ENCODE peak calls at places on chromosomes 6 and 20, in nine cellular contexts. One of them, this sample, is unnamed. For H3K4me1 and H3K9me3, the result is how much of the 10 kb centered on the place peaks cover.

GRCh38 chr20:45368221-45368980 is 5.4 kb downstream of the SYS1 start:
- DNase-seq in prostate gland: no peak
- DNase-seq in endodermal cell: no peak
- DNase-seq in transverse colon: peak
- DNase-seq in astrocyte: no peak
- DNase-seq in heart right ventricle: no peak
- DNase-seq in CD4-positive, CD25-positive, alpha-beta regulatory T cell: peak
- DNase-seq in psoas muscle: no peak
- DNase-seq in tibial nerve: no peak
- DNase-seq in this sample: peak

GRCh38 chr20:62136283-62137091 is 6.7 kb downstream of the PSMA7 start:
- DNase-seq in tibial nerve: peak
- DNase-seq in prostate gland: peak
- DNase-seq in astrocyte: peak
- DNase-seq in transverse colon: peak
- DNase-seq in endodermal cell: peak
- DNase-seq in heart right ventricle: peak
- DNase-seq in psoas muscle: peak
- DNase-seq in CD4-positive, CD25-positive, alpha-beta regulatory T cell: peak
- DNase-seq in this sample: peak

GRCh38 chr6:157650261-157650640 is 172.8 kb upstream of the SNX9 start:
- DNase-seq in endodermal cell: no peak
- DNase-seq in CD4-positive, CD25-positive, alpha-beta regulatory T cell: no peak
- DNase-seq in transverse colon: no peak
- DNase-seq in astrocyte: no peak
- DNase-seq in psoas muscle: peak
- DNase-seq in tibial nerve: no peak
- DNase-seq in heart right ventricle: peak
- DNase-seq in prostate gland: no peak
- DNase-seq in this sample: no peak

GRCh38 chr20:40958598-40958997 is 70.0 kb upstream of the TOP1 start:
- DNase-seq in astrocyte: no peak
- DNase-seq in heart right ventricle: no peak
- DNase-seq in CD4-positive, CD25-positive, alpha-beta regulatory T cell: no peak
- DNase-seq in prostate gland: no peak
- DNase-seq in tibial nerve: no peak
- DNase-seq in transverse colon: no peak
- DNase-seq in psoas muscle: no peak
- DNase-seq in endodermal cell: no peak
- DNase-seq in this sample: no peak

GRCh38 chr6:142950291-142950690 is 5.3 kb upstream of the HIVEP2 start:
- DNase-seq in heart right ventricle: no peak
- DNase-seq in CD4-positive, CD25-positive, alpha-beta regulatory T cell: no peak
- DNase-seq in prostate gland: no peak
- DNase-seq in transverse colon: no peak
- DNase-seq in psoas muscle: no peak
- DNase-seq in tibial nerve: no peak
- DNase-seq in endodermal cell: peak
- DNase-seq in astrocyte: no peak
- DNase-seq in this sample: no peak

GRCh38 chr6:129894904-129895303 is 33.8 kb upstream of the TMEM244 start:
- DNase-seq in heart right ventricle: no peak
- DNase-seq in psoas muscle: no peak
- DNase-seq in endodermal cell: no peak
- DNase-seq in CD4-positive, CD25-positive, alpha-beta regulatory T cell: no peak
- DNase-seq in prostate gland: no peak
- DNase-seq in transverse colon: no peak
- DNase-seq in astrocyte: no peak
- DNase-seq in tibial nerve: no peak
- DNase-seq in this sample: no peak

GRCh38 chr20:46366826-46367225 is 39.6 kb downstream of the ELMO2 start:
- DNase-seq in endodermal cell: no peak
- DNase-seq in astrocyte: no peak
- DNase-seq in prostate gland: no peak
- DNase-seq in psoas muscle: no peak
- DNase-seq in heart right ventricle: no peak
- DNase-seq in tibial nerve: no peak
- DNase-seq in CD4-positive, CD25-positive, alpha-beta regulatory T cell: no peak
- DNase-seq in transverse colon: no peak
- DNase-seq in this sample: no peak

GRCh38 chr6:136471372-136471771 is 78.8 kb downstream of the MAP7 start:
- DNase-seq in heart right ventricle: no peak
- DNase-seq in transverse colon: no peak
- DNase-seq in astrocyte: no peak
- DNase-seq in prostate gland: no peak
- DNase-seq in psoas muscle: no peak
- DNase-seq in endodermal cell: no peak
- DNase-seq in tibial nerve: no peak
- DNase-seq in CD4-positive, CD25-positive, alpha-beta regulatory T cell: no peak
- DNase-seq in this sample: no peak

GRCh38 chr20:54681869-54682268 is 206.5 kb downstream of the DOK5 start:
- DNase-seq in astrocyte: no peak
- DNase-seq in tibial nerve: no peak
- DNase-seq in CD4-positive, CD25-positive, alpha-beta regulatory T cell: no peak
- DNase-seq in transverse colon: no peak
- DNase-seq in endodermal cell: no peak
- DNase-seq in heart right ventricle: no peak
- DNase-seq in prostate gland: no peak
- DNase-seq in psoas muscle: no peak
- DNase-seq in this sample: no peak

GRCh38 chr20:54680439-54680838 is 205.0 kb downstream of the DOK5 start:
- DNase-seq in psoas muscle: no peak
- DNase-seq in tibial nerve: no peak
- DNase-seq in prostate gland: no peak
- DNase-seq in transverse colon: no peak
- DNase-seq in endodermal cell: no peak
- DNase-seq in astrocyte: no peak
- DNase-seq in CD4-positive, CD25-positive, alpha-beta regulatory T cell: no peak
- DNase-seq in heart right ventricle: no peak
- DNase-seq in this sample: no peak

GRCh38 chr20:54680872-54681297 is 205.5 kb downstream of the DOK5 start:
- DNase-seq in CD4-positive, CD25-positive, alpha-beta regulatory T cell: no peak
- DNase-seq in transverse colon: peak
- DNase-seq in astrocyte: peak
- DNase-seq in heart right ventricle: no peak
- DNase-seq in tibial nerve: peak
- DNase-seq in prostate gland: no peak
- DNase-seq in endodermal cell: peak
- DNase-seq in psoas muscle: no peak
- DNase-seq in this sample: no peak
- H3K4me1 ChIP-seq in CD4-positive, CD25-positive, alpha-beta regulatory T cell: under half
- H3K4me1 ChIP-seq in transverse colon: under half
- H3K4me1 ChIP-seq in astrocyte: under half
- H3K4me1 ChIP-seq in heart right ventricle: under half
- H3K4me1 ChIP-seq in tibial nerve: under half
- H3K4me1 ChIP-seq in prostate gland: under half
- H3K4me1 ChIP-seq in endodermal cell: under half
- H3K4me1 ChIP-seq in psoas muscle: under half
- H3K4me1 ChIP-seq in this sample: under half

GRCh38 chr20:1752045-1752444 is 94.5 kb upstream of the SIRPG start:
- DNase-seq in psoas muscle: no peak
- DNase-seq in astrocyte: no peak
- DNase-seq in heart right ventricle: no peak
- DNase-seq in CD4-positive, CD25-positive, alpha-beta regulatory T cell: no peak
- DNase-seq in transverse colon: no peak
- DNase-seq in prostate gland: no peak
- DNase-seq in endodermal cell: no peak
- DNase-seq in tibial nerve: no peak
- DNase-seq in this sample: no peak

GRCh38 chr20:1754306-1754705 is 96.7 kb upstream of the SIRPG start:
- DNase-seq in prostate gland: no peak
- DNase-seq in CD4-positive, CD25-positive, alpha-beta regulatory T cell: no peak
- DNase-seq in astrocyte: no peak
- DNase-seq in psoas muscle: no peak
- DNase-seq in endodermal cell: no peak
- DNase-seq in transverse colon: no peak
- DNase-seq in tibial nerve: no peak
- DNase-seq in heart right ventricle: no peak
- DNase-seq in this sample: no peak

GRCh38 chr20:1754749-1755148 is 97.2 kb upstream of the SIRPG start:
- DNase-seq in transverse colon: no peak
- DNase-seq in prostate gland: no peak
- DNase-seq in CD4-positive, CD25-positive, alpha-beta regulatory T cell: no peak
- DNase-seq in endodermal cell: no peak
- DNase-seq in astrocyte: no peak
- DNase-seq in psoas muscle: no peak
- DNase-seq in heart right ventricle: no peak
- DNase-seq in tibial nerve: no peak
- DNase-seq in this sample: no peak

DNA sequence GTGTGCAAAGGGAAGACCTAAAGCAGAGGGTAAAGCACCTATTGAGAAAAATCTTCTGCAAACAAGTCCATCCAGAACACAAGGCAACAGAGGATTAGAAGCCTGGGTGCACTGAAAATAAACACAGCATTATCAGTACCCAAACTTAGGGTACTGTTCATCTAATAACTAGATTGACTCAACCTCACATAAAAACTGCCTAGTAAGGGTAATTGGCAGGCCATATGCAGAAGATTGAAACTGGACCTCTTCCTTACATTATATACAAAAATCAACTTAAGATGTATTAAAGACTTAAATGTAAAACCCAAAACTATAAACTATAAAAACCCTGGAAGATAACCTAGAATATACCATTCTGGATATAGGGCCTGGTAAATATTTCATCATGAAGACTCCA is 91.2 kb upstream of the SIRPG start:
- DNase-seq in psoas muscle: no peak
- DNase-seq in prostate gland: no peak
- DNase-seq in CD4-positive, CD25-positive, alpha-beta regulatory T cell: no peak
- DNase-seq in tibial nerve: no peak
- DNase-seq in transverse colon: no peak
- DNase-seq in astrocyte: no peak
- DNase-seq in heart right ventricle: no peak
- DNase-seq in endodermal cell: no peak
- DNase-seq in this sample: no peak
- H3K4me3 ChIP-seq in psoas muscle: no peak
- H3K4me3 ChIP-seq in prostate gland: no peak
- H3K4me3 ChIP-seq in CD4-positive, CD25-positive, alpha-beta regulatory T cell: no peak
- H3K4me3 ChIP-seq in tibial nerve: no peak
- H3K4me3 ChIP-seq in transverse colon: no peak
- H3K4me3 ChIP-seq in astrocyte: no peak
- H3K4me3 ChIP-seq in heart right ventricle: no peak
- H3K4me3 ChIP-seq in endodermal cell: no peak
- H3K4me3 ChIP-seq in this sample: no peak

GRCh38 chr20:62487-62886 is 25.0 kb upstream of the DEFB125 start:
- DNase-seq in CD4-positive, CD25-positive, alpha-beta regulatory T cell: no peak
- DNase-seq in astrocyte: no peak
- DNase-seq in heart right ventricle: no peak
- DNase-seq in tibial nerve: no peak
- DNase-seq in prostate gland: no peak
- DNase-seq in psoas muscle: no peak
- DNase-seq in transverse colon: no peak
- DNase-seq in endodermal cell: no peak
- DNase-seq in this sample: no peak

GRCh38 chr20:61230-61629 is 26.2 kb upstream of the DEFB125 start:
- DNase-seq in CD4-positive, CD25-positive, alpha-beta regulatory T cell: no peak
- DNase-seq in heart right ventricle: no peak
- DNase-seq in astrocyte: no peak
- DNase-seq in transverse colon: no peak
- DNase-seq in psoas muscle: no peak
- DNase-seq in endodermal cell: no peak
- DNase-seq in tibial nerve: no peak
- DNase-seq in prostate gland: no peak
- DNase-seq in this sample: no peak

GRCh38 chr20:61757-62156 is 25.7 kb upstream of the DEFB125 start:
- DNase-seq in tibial nerve: no peak
- DNase-seq in CD4-positive, CD25-positive, alpha-beta regulatory T cell: no peak
- DNase-seq in heart right ventricle: no peak
- DNase-seq in psoas muscle: no peak
- DNase-seq in endodermal cell: no peak
- DNase-seq in prostate gland: no peak
- DNase-seq in astrocyte: no peak
- DNase-seq in transverse colon: no peak
- DNase-seq in this sample: no peak

GRCh38 chr20:64026-64603 is 23.4 kb upstream of the DEFB125 start:
- DNase-seq in heart right ventricle: no peak
- DNase-seq in tibial nerve: no peak
- DNase-seq in psoas muscle: no peak
- DNase-seq in CD4-positive, CD25-positive, alpha-beta regulatory T cell: no peak
- DNase-seq in prostate gland: no peak
- DNase-seq in transverse colon: no peak
- DNase-seq in astrocyte: no peak
- DNase-seq in endodermal cell: no peak
- DNase-seq in this sample: no peak

DNA sequence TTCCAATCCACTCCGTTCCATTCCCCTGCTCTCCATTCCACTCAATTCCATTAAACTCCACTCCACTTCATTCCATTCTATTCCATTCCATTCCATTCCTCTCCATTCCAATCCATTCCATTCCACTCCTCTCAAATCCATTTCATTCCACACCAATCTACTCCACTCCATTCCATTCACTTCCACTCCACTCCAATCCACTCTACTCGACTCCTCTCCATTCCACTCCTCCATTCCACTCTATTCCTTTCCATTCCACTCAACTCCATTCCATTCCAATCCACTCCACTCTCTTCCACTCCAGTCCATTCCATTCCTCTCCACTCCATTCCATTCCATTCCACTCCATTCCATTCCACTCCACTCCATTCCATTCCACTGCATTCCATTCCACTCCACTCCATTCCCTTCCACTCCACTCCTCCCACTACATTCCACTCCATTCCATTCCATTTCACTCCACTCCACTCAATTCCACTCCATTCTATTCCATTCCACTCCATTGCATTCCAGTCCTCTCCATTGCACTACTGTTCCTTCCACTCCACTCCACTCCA is 22.6 kb upstream of the DEFB125 start:
- DNase-seq in astrocyte: no peak
- DNase-seq in CD4-positive, CD25-positive, alpha-beta regulatory T cell: no peak
- DNase-seq in heart right ventricle: no peak
- DNase-seq in endodermal cell: no peak
- DNase-seq in prostate gland: no peak
- DNase-seq in transverse colon: no peak
- DNase-seq in tibial nerve: no peak
- DNase-seq in psoas muscle: no peak
- DNase-seq in this sample: no peak
- H3K9me3 ChIP-seq in astrocyte: under half
- H3K9me3 ChIP-seq in CD4-positive, CD25-positive, alpha-beta regulatory T cell: under half
- H3K9me3 ChIP-seq in heart right ventricle: under half
- H3K9me3 ChIP-seq in endodermal cell: half or more
- H3K9me3 ChIP-seq in prostate gland: under half
- H3K9me3 ChIP-seq in transverse colon: under half
- H3K9me3 ChIP-seq in tibial nerve: under half
- H3K9me3 ChIP-seq in psoas muscle: under half
- H3K9me3 ChIP-seq in this sample: under half

DNA sequence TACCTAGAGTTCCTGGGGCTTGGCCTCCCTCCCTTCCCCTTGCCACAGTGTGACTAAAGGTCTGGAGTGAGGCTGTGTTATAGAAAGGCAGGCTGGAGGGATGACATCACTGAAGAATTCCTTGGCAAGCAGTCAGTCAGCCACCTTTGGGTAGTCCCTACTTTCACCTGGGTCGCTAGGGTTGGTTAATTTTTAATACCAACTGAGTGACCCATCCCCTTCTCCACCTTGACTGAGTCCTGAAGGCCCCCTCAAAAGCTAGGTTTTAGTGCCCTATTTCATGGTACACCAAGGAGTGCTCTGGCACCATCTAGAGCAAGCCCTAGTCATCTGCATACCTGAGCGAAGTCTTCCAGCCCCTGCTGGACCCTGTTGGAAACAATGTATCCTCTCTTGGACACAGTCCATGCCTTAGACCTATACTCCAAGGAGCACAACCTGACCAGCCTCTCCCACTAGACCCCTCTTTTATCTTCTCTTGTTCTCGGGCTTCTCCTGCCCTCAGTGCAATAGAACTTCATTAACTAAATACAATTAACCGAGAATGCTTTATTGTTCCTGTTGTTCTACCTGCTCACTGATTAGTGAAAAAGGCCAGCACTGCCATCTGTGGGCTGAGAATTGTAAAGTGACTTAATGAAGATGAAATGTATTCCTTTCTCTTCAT is 44.6 kb downstream of the RIN2 start:
- DNase-seq in heart right ventricle: no peak
- DNase-seq in tibial nerve: no peak
- DNase-seq in endodermal cell: peak
- DNase-seq in astrocyte: peak
- DNase-seq in transverse colon: no peak
- DNase-seq in CD4-positive, CD25-positive, alpha-beta regulatory T cell: no peak
- DNase-seq in psoas muscle: no peak
- DNase-seq in prostate gland: no peak
- DNase-seq in this sample: no peak
- H3K4me1 ChIP-seq in heart right ventricle: half or more
- H3K4me1 ChIP-seq in tibial nerve: under half
- H3K4me1 ChIP-seq in endodermal cell: under half
- H3K4me1 ChIP-seq in astrocyte: under half
- H3K4me1 ChIP-seq in transverse colon: under half
- H3K4me1 ChIP-seq in CD4-positive, CD25-positive, alpha-beta regulatory T cell: under half
- H3K4me1 ChIP-seq in psoas muscle: under half
- H3K4me1 ChIP-seq in prostate gland: under half
- H3K4me1 ChIP-seq in this sample: under half

This sample was measured in mucosa of descending colon.